ENCODE peak calls at places on chromosomes 2 and 18, in five cellular contexts. D, N, W, Z and F are unnamed samples.
A peak's percentile ranks its signal among the peaks of the same experiment; 100 is the strongest.

GRCh38 chr2:174664084-174664759 is 66.6 kb upstream of the WIPF1 start:
- DNase-seq in D (peak; percentile 63), N (no peak), W (no peak), Z (no peak), F (no peak)

GRCh38 chr2:40332096-40332826 is 119.6 kb downstream of the SLC8A1 start:
- DNase-seq in D (peak; percentile 29), N (no peak), W (no peak), Z (peak; percentile 66), F (no peak)

GRCh38 chr2:124704056-124704644 is 679.1 kb downstream of the CNTNAP5 start:
- DNase-seq in D (no peak), N (no peak), W (no peak), Z (no peak), F (peak; percentile 1)

GRCh38 chr2:39504790-39505335 is 67.8 kb upstream of the MAP4K3 start:
- DNase-seq in D (peak; percentile 84), N (no peak), W (no peak), Z (no peak), F (no peak)

GRCh38 chr2:56474412-56475158 is 290.8 kb downstream of the CCDC85A start:
- DNase-seq in D (peak; percentile 31), N (no peak), W (no peak), Z (peak; percentile 13), F (no peak)

GRCh38 chr2:176885661-176886060 is 326.9 kb upstream of the HNRNPA3 start:
- DNase-seq in D (no peak), N (no peak), W (peak; percentile 9), Z (no peak), F (no peak)

GRCh38 chr18:35871337-35871736 is 101.1 kb upstream of the RMP24 start:
- DNase-seq in D (no peak), N (no peak), W (no peak), Z (no peak), F (no peak)

GRCh38 chr2:118800736-118801135 is 46.7 kb downstream of the EN1 start:
- DNase-seq in D (peak; percentile 53), N (no peak), W (no peak), Z (no peak), F (no peak)

GRCh38 chr2:224263571-224264043 is 138.3 kb downstream of the FAM124B start:
- DNase-seq in D (peak; percentile 69), N (no peak), W (no peak), Z (no peak), F (no peak)

GRCh38 chr2:8822218-8822617 is 15.2 kb downstream of the KIDINS220 start:
- DNase-seq in D (peak; percentile 20), N (no peak), W (no peak), Z (peak; percentile 72), F (no peak)

GRCh38 chr2:135471106-135471505 is 59.9 kb downstream of the ZRANB3 start:
- DNase-seq in D (peak; percentile 9), N (no peak), W (no peak), Z (no peak), F (no peak)

GRCh38 chr2:190664240-190664639 is 15.4 kb downstream of the NAB1 start:
- DNase-seq in D (peak; percentile 80), N (no peak), W (no peak), Z (no peak), F (no peak)

GRCh38 chr2:28128281-28128950 is 237.9 kb downstream of the BABAM2 start:
- DNase-seq in D (peak; percentile 68), N (no peak), W (no peak), Z (no peak), F (no peak)

GRCh38 chr2:30191107-30191506 is 40.2 kb upstream of the LBH start:
- DNase-seq in D (no peak), N (no peak), W (no peak), Z (no peak), F (no peak)

GRCh38 chr2:46014911-46015654 is 282.1 kb upstream of the EPAS1 start:
- DNase-seq in D (peak; percentile 21), N (no peak), W (peak; percentile 94), Z (no peak), F (peak; percentile 53)

GRCh38 chr18:49393011-49393410 is 67.4 kb downstream of the DYM start:
- DNase-seq in D (no peak), N (no peak), W (no peak), Z (no peak), F (no peak)

GRCh38 chr2:60556441-60556997 is 3.1 kb upstream of the BCL11A start:
- DNase-seq in D (no peak), N (no peak), W (no peak), Z (peak; percentile 14), F (peak; percentile 54)

GRCh38 chr2:19360266-19360665 is 1.8 kb upstream of the OSR1 start:
- DNase-seq in D (no peak), N (no peak), W (no peak), Z (no peak), F (no peak)

GRCh38 chr2:19358242-19359020 is at the start of gene OSR1:
- DNase-seq in D (peak; percentile 88), N (peak; percentile 49), W (peak; percentile 78), Z (peak; percentile 36), F (peak; percentile 94)

GRCh38 chr2:19357383-19358241 is 811 bp downstream of the OSR1 start:
- DNase-seq in D (peak; percentile 68), N (peak; percentile 35), W (peak; percentile 27), Z (no peak), F (peak; percentile 70)

GRCh38 chr2:19359456-19359855 is 1.0 kb upstream of the OSR1 start:
- DNase-seq in D (no peak), N (no peak), W (no peak), Z (no peak), F (no peak)

GRCh38 chr2:19359021-19359357 is 566 bp upstream of the OSR1 start:
- DNase-seq in D (no peak), N (no peak), W (no peak), Z (no peak), F (no peak)
- H3K4me3 ChIP-seq in D (peak overlapping the region; percentile 85), N (peak overlapping the region; percentile 61), W (no peak overlapping the region), Z (no peak overlapping the region), F (peak overlapping the region; percentile 40)

GRCh38 chr2:216298719-216299118 is 73.6 kb downstream of the MARCHF4 start:
- DNase-seq in D (peak; percentile 95), N (no peak), W (no peak), Z (no peak), F (no peak)

GRCh38 chr2:216302981-216303676 is 69.2 kb downstream of the MARCHF4 start:
- DNase-seq in D (peak; percentile 63), N (no peak), W (no peak), Z (no peak), F (no peak)

GRCh38 chr2:216299588-216299987 is 72.7 kb downstream of the MARCHF4 start:
- DNase-seq in D (peak; percentile 77), N (no peak), W (no peak), Z (no peak), F (no peak)

GRCh38 chr2:216300921-216301320 is 71.4 kb downstream of the MARCHF4 start:
- DNase-seq in D (no peak), N (no peak), W (no peak), Z (no peak), F (no peak)

GRCh38 chr2:216299130-216299529 is 73.2 kb downstream of the MARCHF4 start:
- DNase-seq in D (no peak), N (no peak), W (no peak), Z (no peak), F (no peak)
- H3K27me3 ChIP-seq in D (no peaks in the 10 kb centered on the region), N (no peaks in the 10 kb centered on the region), W (no peaks in the 10 kb centered on the region), Z (no peaks in the 10 kb centered on the region), F (no peaks in the 10 kb centered on the region)

GRCh38 chr2:231709981-231710750 is 1.8 kb downstream of the PTMA start:
- DNase-seq in D (peak; percentile 95), N (peak; percentile 76), W (peak; percentile 87), Z (peak; percentile 85), F (peak; percentile 97)
- H3K36me3 ChIP-seq in D (no peaks in the 10 kb centered on the region), N (no peaks in the 10 kb centered on the region), W (peaks cover 19% of the 10 kb centered on the region), Z (peaks cover 6% of the 10 kb centered on the region), F (peaks cover 18% of the 10 kb centered on the region)

DNA sequence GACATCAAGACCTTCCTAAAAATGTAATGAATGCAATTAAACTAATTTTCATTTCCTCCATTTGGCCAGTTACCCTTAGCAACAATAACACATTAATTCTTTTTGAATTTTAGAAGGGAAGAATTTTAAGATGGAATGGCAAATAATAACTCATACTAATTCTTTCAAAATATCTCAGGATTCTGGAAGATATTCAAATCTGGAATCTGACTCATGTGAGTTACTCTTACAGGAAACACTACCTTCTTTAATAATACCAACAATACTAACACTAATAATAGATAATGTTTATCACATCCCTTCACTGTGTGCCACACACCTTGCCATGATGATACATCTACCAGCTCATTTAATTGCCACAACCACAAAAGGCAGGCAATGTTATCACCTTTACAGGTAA is 46.4 kb downstream of the ZNF521 start:
- DNase-seq in D (peak; percentile 48), N (no peak), W (no peak), Z (no peak), F (no peak)
- H3K4me3 ChIP-seq in D (no peak overlapping the region), N (no peak overlapping the region), W (no peak overlapping the region), Z (no peak overlapping the region), F (no peak overlapping the region)

GRCh38 chr2:120520454-120520853 is 174.5 kb downstream of the INHBB start:
- DNase-seq in D (no peak), N (no peak), W (no peak), Z (no peak), F (no peak)
- H3K27me3 ChIP-seq in D (peaks cover 17% of the 10 kb centered on the region), N (no peaks in the 10 kb centered on the region), W (no peaks in the 10 kb centered on the region), Z (no peaks in the 10 kb centered on the region), F (no peaks in the 10 kb centered on the region)